ENCODE peak calls at places on chromosomes 13 and 19, in five cellular contexts. J is sciatic nerve; P is nephron progenitor cell; V is AG08396; O is stimulated activated CD8-positive, alpha-beta memory T cell treated with anti-CD3 and anti-CD28 coated beads, Interleukin-12 subunit alpha, Interleukin-12 subunit beta, amount 100 ng/mL, for 4 hours. T is an unnamed sample.

GRCh38 chr19:1618157-1619093 is 13.2 kb upstream of the UQCR11 start:
- DNase-seq in J (no peak), P (no peak), V (peak; percentile 65), O (no peak), T (peak; percentile 83)

GRCh38 chr13:84136582-84136981 is 254.3 kb upstream of the SLITRK1 start:
- DNase-seq in J (no peak), P (no peak), V (no peak), O (no peak), T (no peak)

GRCh38 chr19:41206926-41207750 is 11.9 kb upstream of the AXL start:
- DNase-seq in J (peak; percentile 81), P (no peak), V (no peak), O (no peak), T (no peak)

GRCh38 chr19:48804496-48804895 is 6.3 kb downstream of the BCAT2 start:
- DNase-seq in J (no peak), P (no peak), V (no peak), O (no peak), T (no peak)

GRCh38 chr13:37306778-37307544 is 201.5 kb upstream of the CSNK1A1L start:
- DNase-seq in J (no peak), P (no peak), V (peak; percentile 62), O (no peak), T (no peak)

GRCh38 chr19:12064266-12065099 is at the start of gene ZNF844:
- DNase-seq in J (peak; percentile 99), P (peak; percentile 92), V (peak; percentile 98), O (peak; percentile 49), T (peak; percentile 95)

GRCh38 chr13:40813662-40814454 is 24.4 kb downstream of the SLC25A15 start:
- DNase-seq in J (no peak), P (no peak), V (peak; percentile 44), O (no peak), T (peak; percentile 49)

GRCh38 chr19:17020380-17020779 is 6.2 kb downstream of the CPAMD8 start:
- DNase-seq in J (no peak), P (no peak), V (no peak), O (no peak), T (no peak)

GRCh38 chr13:109479991-109480696 is 306.2 kb downstream of the IRS2 start:
- DNase-seq in J (no peak), P (no peak), V (no peak), O (no peak), T (no peak)